ENCODE peak calls at places on chromosome 7, in seven cellular contexts. L is upper lobe of left lung; C is MM.1S; Z is neural progenitor cell; P is left lung; A is CD8-positive, alpha-beta T cell; G is prostate gland. X is an unnamed sample.

GRCh38 chr7:28483868-28484267 is 71.5 kb downstream of the CREB5 start:
- DNase-seq in Z (no peak), A (no peak), C (no peak), L (no peak), G (no peak), P (no peak), X (peak)

GRCh38 chr7:27917774-27918314 is 177.9 kb downstream of the TAX1BP1 start:
- DNase-seq in G (no peak), L (no peak), C (no peak), P (no peak), Z (no peak), A (no peak), X (peak)

GRCh38 chr7:34091330-34091917 is 186.1 kb downstream of the BMPER start:
- DNase-seq in L (no peak), P (no peak), C (peak), G (no peak), Z (peak), A (no peak), X (no peak)

GRCh38 chr7:70728873-70729552 is 402.9 kb upstream of the GALNT17 start:
- DNase-seq in C (no peak), P (no peak), Z (peak), G (no peak), L (peak), A (no peak), X (no peak)

GRCh38 chr7:101020444-101020843 is 563 bp downstream of the MUC17 start:
- DNase-seq in G (no peak), P (peak), C (no peak), L (no peak), Z (no peak), A (no peak), X (no peak)

GRCh38 chr7:41437257-41438196 is 265.4 kb downstream of the INHBA start:
- DNase-seq in P (no peak), Z (no peak), A (no peak), L (no peak), C (no peak), G (no peak), X (no peak)

GRCh38 chr7:94039368-94040065 is 35.4 kb upstream of the BET1 start:
- DNase-seq in Z (peak), A (no peak), P (peak), L (no peak), G (no peak), C (no peak), X (no peak)

GRCh38 chr7:130732980-130733865 is 784 bp downstream of the KLF14 start:
- DNase-seq in C (peak), A (no peak), G (peak), P (peak), Z (peak), L (no peak), X (no peak)

GRCh38 chr7:106583133-106583532 is 77.8 kb downstream of the CCDC71L start:
- DNase-seq in Z (no peak), G (no peak), C (no peak), L (no peak), A (no peak), P (no peak), X (no peak)

GRCh38 chr7:128172151-128172550 is 68.9 kb upstream of the LEP start:
- DNase-seq in P (no peak), L (no peak), C (no peak), A (no peak), Z (no peak), G (no peak), X (no peak)
- H3K4me3 ChIP-seq in P (no peak), L (no peak), C (no peak), A (no peak), Z (no peak), G (no peak), X (no peak)

DNA sequence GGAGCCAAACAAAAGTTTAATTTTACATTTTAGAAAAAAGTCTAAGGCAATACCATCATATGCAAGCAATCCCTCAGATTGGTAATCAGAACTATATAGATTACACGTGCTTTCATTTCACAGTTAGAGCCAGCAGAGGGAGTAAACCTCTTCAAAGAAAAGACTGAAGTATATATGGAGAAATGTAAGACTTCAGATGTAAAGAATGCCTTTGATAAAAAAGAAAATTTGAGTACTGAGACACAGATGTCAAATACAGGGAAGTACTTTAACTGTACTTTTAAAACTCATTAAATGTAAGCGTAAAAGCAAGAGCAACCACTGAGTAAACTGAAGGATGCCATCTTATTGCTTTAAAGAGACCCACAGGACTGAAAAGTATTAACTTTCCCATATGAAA is 101.4 kb upstream of the FAM133B start:
- DNase-seq in A (no peak), Z (peak), G (peak), L (no peak), P (no peak), C (peak), X (no peak)
- H3K4me3 ChIP-seq in A (no peak), Z (no peak), G (no peak), L (no peak), P (no peak), C (no peak), X (no peak)

GRCh38 chr7:139242741-139243281 is 11.8 kb downstream of the UBN2 start:
- DNase-seq in G (no peak), Z (no peak), L (no peak), A (no peak), C (no peak), P (no peak), X (no peak)
- H3K4me3 ChIP-seq in G (no peak), Z (no peak), L (no peak), A (no peak), C (no peak), P (no peak), X (no peak)

GRCh38 chr7:25854059-25854458 is 297.9 kb upstream of the NFE2L3 start:
- DNase-seq in A (no peak), G (no peak), C (no peak), Z (peak), L (no peak), P (no peak), X (no peak)
- H3K4me3 ChIP-seq in A (no peak), G (no peak), C (peak), Z (peak), L (no peak), P (no peak), X (peak)

GRCh38 chr7:127585044-127585953 is at the start of gene GCC1:
- DNase-seq in P (peak), G (peak), C (peak), L (peak), A (peak), Z (peak), X (peak)
- H3K4me3 ChIP-seq in P (peak), G (peak), C (peak), L (peak), A (peak), Z (peak), X (peak)

GRCh38 chr7:231030-231857 is 38.9 kb downstream of the FAM20C start:
- DNase-seq in L (no peak), P (no peak), G (no peak), C (no peak), Z (no peak), A (no peak), X (no peak)

GRCh38 chr7:230274-230673 is 37.9 kb downstream of the FAM20C start:
- DNase-seq in C (no peak), A (no peak), G (no peak), Z (no peak), P (no peak), L (no peak), X (no peak)

GRCh38 chr7:232571-233455 is 40.4 kb downstream of the FAM20C start:
- DNase-seq in C (no peak), Z (no peak), A (no peak), P (no peak), L (no peak), G (no peak), X (no peak)

GRCh38 chr7:233456-234035 is 41.2 kb downstream of the FAM20C start:
- DNase-seq in G (no peak), P (no peak), A (no peak), L (no peak), Z (no peak), C (no peak), X (no peak)

GRCh38 chr7:231858-232246 is 39.5 kb downstream of the FAM20C start:
- DNase-seq in C (no peak), P (no peak), L (no peak), A (no peak), G (no peak), Z (no peak), X (no peak)
- H3K4me3 ChIP-seq in C (no peak), P (no peak), L (no peak), A (no peak), G (no peak), Z (no peak), X (no peak)

DNA sequence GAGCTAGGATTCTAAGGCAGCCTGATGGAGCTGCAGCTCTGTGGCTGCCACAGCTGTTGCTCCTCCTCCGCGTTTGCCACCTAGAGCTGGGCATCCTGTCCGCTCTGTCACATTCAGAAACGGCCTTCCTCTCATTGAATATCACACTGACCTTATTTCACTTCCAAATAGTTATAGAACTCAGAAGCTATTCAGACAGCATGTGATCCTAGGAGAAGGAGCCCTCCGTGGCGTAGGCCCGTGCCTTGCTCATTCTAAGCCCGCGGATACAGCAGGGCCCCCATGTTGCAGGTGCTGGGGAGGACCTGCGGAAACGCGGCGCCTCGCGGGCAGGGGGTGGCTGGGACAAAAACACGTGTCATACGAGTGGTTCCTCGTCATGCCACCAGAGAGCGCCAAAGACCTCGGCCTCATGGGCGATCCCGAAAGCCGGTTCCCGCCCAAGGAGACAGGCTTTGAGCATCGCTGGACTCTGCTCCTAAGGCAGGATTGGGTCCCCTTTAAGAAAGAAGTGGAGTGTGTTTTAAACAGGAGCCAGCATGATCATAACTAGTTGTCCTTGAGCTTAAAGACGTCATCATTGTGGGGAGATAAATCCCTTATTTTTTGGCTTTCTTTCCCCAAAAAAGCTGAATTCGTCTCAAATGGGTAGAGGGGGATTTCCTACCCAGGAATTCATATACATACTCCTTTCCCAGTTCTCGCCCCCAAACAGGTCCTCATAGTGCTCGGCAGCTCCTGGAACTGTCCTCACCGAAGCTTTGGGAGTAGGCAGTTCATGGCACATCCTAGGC is 17.9 kb upstream of the FIGNL1 start:
- DNase-seq in G (peak), C (peak), P (peak), L (peak), Z (peak), A (peak), X (no peak)
- H3K4me3 ChIP-seq in G (no peak), C (peak), P (no peak), L (no peak), Z (no peak), A (peak), X (peak)

GRCh38 chr7:66537876-66538275 is 90.8 kb upstream of the KCTD7 start:
- DNase-seq in L (no peak), A (no peak), P (no peak), C (no peak), Z (no peak), G (no peak), X (no peak)
- H3K4me3 ChIP-seq in L (no peak), A (no peak), P (no peak), C (no peak), Z (no peak), G (no peak), X (no peak)

GRCh38 chr7:25032774-25033743 is 53.1 kb upstream of the OSBPL3 start:
- DNase-seq in G (no peak), C (no peak), Z (no peak), A (no peak), P (no peak), L (no peak), X (no peak)

GRCh38 chr7:25035274-25035673 is 55.3 kb upstream of the OSBPL3 start:
- DNase-seq in L (no peak), P (no peak), C (no peak), G (no peak), A (no peak), Z (no peak), X (no peak)

GRCh38 chr7:25031432-25031831 is 51.5 kb upstream of the OSBPL3 start:
- DNase-seq in A (no peak), Z (no peak), P (no peak), C (peak), G (no peak), L (no peak), X (no peak)

GRCh38 chr7:25034136-25034535 is 54.2 kb upstream of the OSBPL3 start:
- DNase-seq in Z (no peak), C (no peak), P (no peak), G (no peak), L (no peak), A (no peak), X (no peak)

GRCh38 chr7:25037325-25037724 is 57.3 kb upstream of the OSBPL3 start:
- DNase-seq in L (no peak), C (no peak), A (no peak), G (no peak), P (no peak), Z (no peak), X (no peak)
- H3K4me3 ChIP-seq in L (no peak), C (no peak), A (no peak), G (no peak), P (no peak), Z (no peak), X (no peak)